ENCODE peak calls at places on chromosomes 4 and X, in four cellular contexts. V, Z, A and Y are unnamed samples.

GRCh38 chrX:30748337-30748960 is 95.2 kb downstream of the GK start:
- DNase-seq in Z (peak; percentile 1), A (no peak), V (no peak), Y (no peak)

GRCh38 chrX:50769389-50770063 is 44.5 kb downstream of the SHROOM4 start:
- DNase-seq in Z (no peak), V (no peak), A (no peak), Y (no peak)

GRCh38 chrX:55908685-55909212 is 191.2 kb downstream of the RRAGB start:
- DNase-seq in Z (peak; percentile 55), V (no peak), A (no peak), Y (no peak)

GRCh38 chr4:159070742-159071141 is 32.1 kb upstream of the RAPGEF2 start:
- DNase-seq in V (no peak), A (no peak), Z (no peak), Y (no peak)

GRCh38 chrX:66163849-66164401 is at the start of gene HEPH:
- DNase-seq in V (no peak), Z (peak; percentile 68), A (no peak), Y (no peak)

GRCh38 chr4:24488399-24489164 is 95.8 kb downstream of the DHX15 start:
- DNase-seq in A (peak; percentile 75), Z (peak; percentile 93), V (peak; percentile 77), Y (no peak)

GRCh38 chr4:2812600-2812932 is 19.7 kb downstream of the SH3BP2 start:
- DNase-seq in Z (no peak), A (no peak), V (no peak), Y (no peak)

GRCh38 chrX:87392369-87392768 is 125.2 kb upstream of the KLHL4 start:
- DNase-seq in Z (no peak), A (no peak), V (no peak), Y (no peak)

GRCh38 chr4:175947117-175947722 is 118.4 kb upstream of the WDR17 start:
- DNase-seq in Z (peak; percentile 45), V (no peak), A (no peak), Y (no peak)

GRCh38 chr4:53706422-53707032 is 115.2 kb upstream of the LNX1 start:
- DNase-seq in Z (peak; percentile 87), V (no peak), A (no peak), Y (no peak)

GRCh38 chrX:112513154-112513553 is 166.6 kb downstream of the LHFPL1 start:
- DNase-seq in Z (peak; percentile 1), A (no peak), V (no peak), Y (no peak)

GRCh38 chr4:75729836-75730235 is 5.5 kb downstream of the USO1 start:
- DNase-seq in V (no peak), Z (no peak), A (no peak), Y (no peak)

GRCh38 chr4:21991050-21991449 is 42.5 kb upstream of the KCNIP4 start:
- DNase-seq in V (no peak), A (no peak), Z (no peak), Y (no peak)

GRCh38 chr4:138492178-138492577 is 250.0 kb upstream of the SLC7A11 start:
- DNase-seq in A (no peak), Z (no peak), V (no peak), Y (no peak)

GRCh38 chr4:57102050-57102564 is 8.1 kb downstream of the IGFBP7 start:
- DNase-seq in Z (no peak), V (no peak), A (peak; percentile 84), Y (no peak)

GRCh38 chr4:187396106-187396505 is 599.5 kb upstream of the ZFP42 start:
- DNase-seq in Z (peak; percentile 19), A (no peak), V (no peak), Y (no peak)

GRCh38 chrX:95071621-95072020 is 1397.6 kb downstream of the FAM133A start:
- DNase-seq in Z (no peak), V (no peak), A (no peak), Y (no peak)

GRCh38 chrX:41148553-41148952 is 63.3 kb downstream of the USP9X start:
- DNase-seq in V (no peak), A (no peak), Z (no peak), Y (no peak)

GRCh38 chrX:153426204-153426603 is 14.9 kb downstream of the ZFP92 start:
- DNase-seq in A (no peak), V (no peak), Z (no peak), Y (no peak)

GRCh38 chr4:535181-535923 is 36.3 kb downstream of the PIGG start:
- DNase-seq in V (peak; percentile 35), A (no peak), Z (no peak), Y (no peak)

GRCh38 chr4:147822128-147822527 is 90.2 kb downstream of the ARHGAP10 start:
- DNase-seq in A (peak; percentile 89), Z (no peak), V (peak; percentile 86), Y (peak; percentile 82)

GRCh38 chr4:82645868-82646267 is 84.1 kb upstream of the TMEM150C start:
- DNase-seq in V (no peak), Z (no peak), A (no peak), Y (no peak)

GRCh38 chr4:151865327-151865726 is 104.5 kb upstream of the GATB start:
- DNase-seq in V (peak; percentile 83), Z (no peak), A (peak; percentile 78), Y (no peak)

GRCh38 chr4:179595671-179596410 is 2153.6 kb upstream of the AGA start:
- DNase-seq in Z (no peak), A (no peak), V (no peak), Y (no peak)

GRCh38 chrX:77440310-77440709 is 6.9 kb upstream of the FGF16 start:
- DNase-seq in Z (no peak), V (no peak), A (no peak), Y (no peak)

GRCh38 chr4:138643827-138644226 is 371.8 kb upstream of the NOCT start:
- DNase-seq in V (no peak), Z (no peak), A (no peak), Y (no peak)

DNA sequence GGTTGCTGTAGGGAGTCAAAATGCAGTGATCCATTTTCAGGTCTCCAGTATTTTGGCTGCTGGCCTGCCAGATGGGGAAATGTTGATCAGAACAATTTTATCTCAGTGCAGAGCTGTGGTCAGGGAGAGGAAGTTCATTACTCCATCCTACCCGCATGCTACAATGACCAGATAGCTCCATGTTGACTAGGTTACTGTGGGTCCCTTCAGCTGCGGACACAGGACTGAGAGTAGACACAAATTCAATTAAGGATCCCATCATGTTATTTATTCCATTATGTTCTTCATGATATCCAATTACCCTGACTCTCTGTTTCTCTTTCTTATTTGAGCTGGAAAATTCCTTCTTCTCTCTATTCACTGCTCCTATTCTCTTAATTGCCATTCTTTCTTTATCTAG is 16.3 kb downstream of the SYNPO2 start:
- DNase-seq in Z (no peak), A (no peak), V (no peak), Y (no peak)
- H3K27ac ChIP-seq in Z (no peak overlapping the region), A (peak overlapping the region; percentile 90), V (no peak overlapping the region), Y (no peak overlapping the region)

GRCh38 chr4:7027913-7028312 is 15.3 kb upstream of the TADA2B start:
- DNase-seq in Z (no peak), V (no peak), A (no peak), Y (no peak)

GRCh38 chr4:7029212-7029611 is 14.0 kb upstream of the TADA2B start:
- DNase-seq in V (no peak), A (no peak), Z (no peak), Y (no peak)

GRCh38 chr4:7025040-7025602 is 18.1 kb upstream of the TADA2B start:
- DNase-seq in V (no peak), A (no peak), Z (no peak), Y (no peak)

GRCh38 chr4:7026107-7026506 is 17.1 kb upstream of the TADA2B start:
- DNase-seq in V (no peak), A (no peak), Z (no peak), Y (no peak)

DNA sequence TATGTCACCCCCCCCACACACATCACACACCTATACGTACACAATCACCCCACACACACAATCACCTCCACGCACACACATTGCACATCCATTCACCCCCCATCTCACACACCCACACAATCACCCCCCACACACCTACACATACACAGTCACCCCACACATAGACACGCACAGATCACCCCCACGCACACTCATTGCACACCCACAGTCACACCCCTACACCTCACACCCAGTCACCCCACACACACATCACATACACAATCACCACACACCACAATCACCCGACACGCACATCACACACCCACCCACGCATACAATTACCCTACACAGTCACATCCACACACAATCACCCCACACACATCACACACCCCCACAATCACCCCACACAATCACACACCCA is 15.9 kb upstream of the TADA2B start:
- DNase-seq in A (no peak), V (no peak), Z (no peak), Y (no peak)
- H3K27ac ChIP-seq in A (no peak overlapping the region), V (no peak overlapping the region), Z (no peak overlapping the region), Y (no peak overlapping the region)

DNA sequence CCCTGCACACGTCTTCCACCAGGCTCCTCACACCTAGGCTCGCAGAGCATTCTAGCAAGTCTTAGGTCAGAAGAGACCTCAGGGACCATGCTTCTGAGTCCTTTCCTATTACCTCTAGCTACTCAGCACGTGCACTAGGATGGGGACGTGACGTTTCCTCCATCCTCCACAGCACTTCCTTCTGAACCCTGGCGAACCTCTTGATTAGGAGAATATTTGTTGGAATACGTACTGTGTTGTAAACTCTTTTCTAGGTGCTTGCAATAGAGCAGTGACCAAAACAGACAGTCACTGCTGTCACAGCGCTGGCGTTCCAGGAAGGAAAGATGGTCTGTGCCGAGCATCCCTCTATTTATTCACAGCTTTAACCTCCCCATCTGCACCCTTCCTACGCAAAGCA is 12.9 kb upstream of the TENM3 start:
- DNase-seq in Z (no peak), V (no peak), A (no peak), Y (no peak)
- H3K27ac ChIP-seq in Z (no peak overlapping the region), V (no peak overlapping the region), A (no peak overlapping the region), Y (no peak overlapping the region)

DNA sequence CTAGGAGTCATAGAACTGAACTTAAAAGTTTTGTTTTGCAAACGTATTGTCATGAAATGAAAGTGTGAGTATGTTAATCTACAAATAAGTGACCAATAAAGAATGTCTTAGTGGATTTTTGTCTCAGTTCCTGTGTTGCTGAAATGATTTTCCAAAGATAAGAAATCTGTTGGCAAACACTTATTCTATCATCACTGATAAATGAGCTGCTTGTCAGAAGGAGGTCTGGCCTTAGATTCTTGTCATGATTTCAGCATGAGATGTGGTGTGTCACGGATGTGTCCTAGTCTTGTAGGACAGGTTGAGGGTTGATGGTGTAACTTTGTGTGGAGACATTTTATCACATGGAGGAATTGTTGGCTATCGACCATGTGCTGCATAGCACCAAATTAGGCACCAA is 31.9 kb upstream of the LIMCH1 start:
- DNase-seq in Z (no peak), A (no peak), V (no peak), Y (no peak)
- H3K27ac ChIP-seq in Z (no peak overlapping the region), A (peak overlapping the region; percentile 63), V (no peak overlapping the region), Y (peak overlapping the region; percentile 38)

GRCh38 chr4:59553739-59554126 is 1646.4 kb upstream of the ADGRL3 start:
- DNase-seq in A (no peak), V (no peak), Z (no peak), Y (no peak)

GRCh38 chr4:59553063-59553738 is 1646.9 kb upstream of the ADGRL3 start:
- DNase-seq in V (no peak), Z (no peak), A (no peak), Y (no peak)
- H3K27ac ChIP-seq in V (no peak overlapping the region), Z (no peak overlapping the region), A (peak overlapping the region; percentile 32), Y (no peak overlapping the region)